ENCODE peak calls at places on chromosome 12, in five cellular contexts. J is GM12878, R is K562, S is HepG2, U is H1. D is an unnamed sample.

GRCh38 chr12:66232258-66232657 is 43.2 kb downstream of the IRAK3 start:
- DNase-seq in U (no peak), R (no peak), J (no peak), S (no peak), D (no peak)

GRCh38 chr12:112236386-112236785 is 111.0 kb downstream of the TRAFD1 start:
- DNase-seq in R (no peak), U (no peak), J (no peak), S (no peak), D (no peak)

GRCh38 chr12:57231276-57232021 is 1.9 kb downstream of the SHMT2 start:
- DNase-seq in U (no peak), R (no peak), S (no peak), J (no peak), D (no peak)

GRCh38 chr12:13362260-13362841 is 165.8 kb downstream of the EMP1 start:
- DNase-seq in J (no peak), U (peak), R (peak), S (peak), D (peak)

GRCh38 chr12:106978035-106978800 is 8.7 kb downstream of the MTERF2 start:
- DNase-seq in S (peak), R (peak), J (no peak), U (no peak), D (no peak)

GRCh38 chr12:120010661-120011230 is 21.7 kb downstream of the BICDL1 start:
- DNase-seq in R (no peak), S (no peak), U (no peak), J (no peak), D (no peak)

GRCh38 chr12:128388461-128388921 is 121.5 kb downstream of the TMEM132C start:
- DNase-seq in R (no peak), U (no peak), J (no peak), S (no peak), D (no peak)

GRCh38 chr12:112977139-112977538 is 1.2 kb upstream of the OAS2 start:
- DNase-seq in U (no peak), J (no peak), R (no peak), S (no peak), D (no peak)

GRCh38 chr12:93638954-93639353 is 38.2 kb upstream of the CRADD start:
- DNase-seq in U (peak), J (no peak), R (no peak), S (no peak), D (no peak)

GRCh38 chr12:123934016-123934620 is 38.5 kb downstream of the CCDC92 start:
- DNase-seq in R (no peak), S (no peak), U (no peak), J (no peak), D (no peak)

GRCh38 chr12:87405918-87406317 is 623.3 kb downstream of the C12orf50 start:
- DNase-seq in S (no peak), R (no peak), J (no peak), U (no peak), D (no peak)

DNA sequence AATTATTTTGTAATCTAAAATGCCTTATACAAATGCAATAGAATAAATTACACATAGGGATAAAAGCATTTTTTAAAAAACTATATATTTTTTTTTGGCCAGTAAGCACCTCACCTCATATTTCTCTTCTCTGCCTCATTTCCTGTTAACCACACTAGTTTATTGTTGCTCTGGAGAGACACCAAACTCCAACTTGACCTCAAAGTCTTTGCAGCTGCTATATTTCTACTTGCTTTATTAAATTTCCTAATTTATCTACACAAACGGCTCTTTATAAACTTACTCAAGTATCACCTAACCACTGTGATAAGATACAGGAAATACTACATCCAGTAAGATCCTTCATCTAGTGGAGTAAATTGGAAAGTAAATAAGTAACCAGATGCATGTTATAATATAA is 622.3 kb downstream of the C12orf50 start:
- DNase-seq in R (no peak), S (no peak), U (no peak), J (no peak), D (no peak)
- TF ChIP-seq HDAC2 in R (no peak), S (no peak), U (no peak), J (no peak), D (no peak)

GRCh38 chr12:29426516-29426915 is 45.5 kb upstream of the ERGIC2 start:
- DNase-seq in J (no peak), S (no peak), U (no peak), R (no peak), D (no peak)

GRCh38 chr12:29427964-29428363 is 47.0 kb upstream of the ERGIC2 start:
- DNase-seq in S (peak), J (peak), U (no peak), R (peak), D (peak)

GRCh38 chr12:29429999-29430698 is 49.2 kb upstream of the ERGIC2 start:
- DNase-seq in J (no peak), S (no peak), U (no peak), R (no peak), D (no peak)

GRCh38 chr12:29428630-29429029 is 47.7 kb upstream of the ERGIC2 start:
- DNase-seq in J (peak), R (peak), U (no peak), S (no peak), D (peak)

GRCh38 chr12:29425722-29426121 is 44.8 kb upstream of the ERGIC2 start:
- DNase-seq in R (no peak), J (no peak), S (no peak), U (no peak), D (no peak)
- TF ChIP-seq HDAC2 in R (no peak), J (no peak), S (no peak), U (no peak), D (no peak)

GRCh38 chr12:21637985-21638891 is 19.4 kb downstream of the LDHB start:
- DNase-seq in R (no peak), U (no peak), J (no peak), S (no peak), D (peak)
- TF ChIP-seq HDAC2 in R (no peak), U (no peak), J (no peak), S (no peak), D (no peak)

DNA sequence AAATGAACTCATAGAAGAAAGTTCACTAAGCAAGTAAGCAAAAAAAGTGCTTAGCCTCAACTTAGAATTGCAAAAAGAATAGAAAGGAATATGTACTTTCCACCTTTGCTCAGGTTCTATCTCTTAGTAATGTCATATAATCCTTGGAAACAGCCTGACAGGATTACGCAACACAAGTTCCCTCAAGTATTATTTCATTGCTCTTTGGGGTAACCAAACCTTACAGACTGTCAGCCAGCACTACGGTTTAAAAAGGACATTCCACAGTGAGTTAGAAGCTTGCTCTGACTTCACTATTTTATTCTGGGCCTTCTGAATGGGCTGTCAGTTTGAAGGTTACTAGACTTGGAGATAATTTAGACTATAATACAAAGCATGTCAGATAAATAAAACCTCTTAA is 264.0 kb downstream of the ATXN7L3B start:
- DNase-seq in R (no peak), J (no peak), S (no peak), U (no peak), D (no peak)
- TF ChIP-seq HDAC2 in R (no peak), J (no peak), S (no peak), U (no peak), D (no peak)

GRCh38 chr12:26090853-26091510 is 33.9 kb downstream of the BHLHE41 start:
- DNase-seq in U (no peak), R (no peak), S (peak), J (no peak), D (no peak)

GRCh38 chr12:26097046-26097878 is 27.6 kb downstream of the BHLHE41 start:
- DNase-seq in S (peak), J (no peak), R (peak), U (peak), D (peak)

GRCh38 chr12:26092706-26093105 is 32.1 kb downstream of the BHLHE41 start:
- DNase-seq in R (no peak), S (no peak), J (no peak), U (no peak), D (no peak)

GRCh38 chr12:26088999-26089398 is 35.8 kb downstream of the BHLHE41 start:
- DNase-seq in U (no peak), R (no peak), J (peak), S (no peak), D (no peak)

DNA sequence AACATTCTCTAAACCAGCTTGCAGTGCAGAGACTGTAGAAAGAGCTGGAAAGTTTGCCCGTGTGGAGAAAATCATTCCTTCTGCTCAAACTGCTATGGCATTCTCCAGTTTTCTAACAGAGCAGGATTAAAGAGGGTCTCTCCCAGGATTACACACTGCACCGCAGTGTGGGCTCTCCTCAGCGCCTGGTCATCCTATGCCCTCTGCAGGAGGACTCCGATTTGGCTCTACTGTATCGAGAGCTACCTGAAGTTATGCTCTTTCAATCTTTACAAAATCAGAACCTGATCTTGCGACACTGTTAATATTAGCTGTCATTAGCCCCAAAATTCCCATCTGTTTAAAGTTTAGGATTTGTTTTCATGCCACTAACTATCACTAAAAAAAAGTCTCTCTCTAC is 33.0 kb downstream of the BHLHE41 start:
- DNase-seq in J (no peak), S (no peak), R (no peak), U (no peak), D (no peak)
- TF ChIP-seq HDAC2 in J (no peak), S (no peak), R (no peak), U (no peak), D (no peak)

GRCh38 chr12:53676715-53677611 is 1.1 kb upstream of the ATP5MC2 start:
- DNase-seq in R (no peak), U (peak), S (no peak), J (no peak), D (no peak)
- TF ChIP-seq HDAC2 in R (no peak), U (peak), S (no peak), J (no peak), D (no peak)

GRCh38 chr12:22100952-22101748 is 55.1 kb downstream of the CMAS start:
- DNase-seq in S (peak), R (peak), J (peak), U (peak), D (peak)
- TF ChIP-seq HDAC2 in S (no peak), R (no peak), J (no peak), U (no peak), D (no peak)

GRCh38 chr12:7188557-7189397 is 709 bp upstream of the PEX5 start:
- DNase-seq in R (peak), U (peak), J (peak), S (peak), D (peak)
- TF ChIP-seq HDAC2 in R (no peak), U (no peak), J (no peak), S (no peak), D (no peak)

D was measured in A549.